ENCODE peak calls at places on chromosomes 3 and 15, in four cellular contexts. M is sigmoid colon, S is IMR-90, K is pancreas. C is an unnamed sample. For H3K9me3, the result is how much of the 10 kb centered on the place peaks cover.

GRCh38 chr3:54094926-54095325 is 27.4 kb upstream of the CACNA2D3 start:
- DNase-seq in M (no peak), S (no peak), K (no peak), C (no peak)

GRCh38 chr3:187737401-187738088 is 7.7 kb downstream of the BCL6 start:
- DNase-seq in M (peak), S (peak), K (peak), C (peak)

GRCh38 chr3:163175970-163176369 is 1679.4 kb downstream of the OTOL1 start:
- DNase-seq in M (no peak), S (no peak), K (no peak), C (no peak)

GRCh38 chr15:62360286-62360685 is 195.2 kb upstream of the C2CD4B start:
- DNase-seq in M (no peak), S (peak), K (no peak), C (no peak)

GRCh38 chr3:158602227-158602626 is 31.2 kb downstream of the MLF1 start:
- DNase-seq in M (no peak), S (no peak), K (no peak), C (no peak)

GRCh38 chr15:77506311-77507150 is 85.8 kb downstream of the HMG20A start:
- DNase-seq in M (peak), S (no peak), K (no peak), C (peak)

GRCh38 chr3:60017631-60018030 is 967.8 kb upstream of the CFAP20DC start:
- DNase-seq in M (no peak), S (no peak), K (no peak), C (peak)

GRCh38 chr15:74265046-74265639 is 29.0 kb downstream of the CCDC33 start:
- DNase-seq in M (no peak), S (peak), K (no peak), C (no peak)

GRCh38 chr15:85592148-85592547 is 202.6 kb downstream of the KLHL25 start:
- DNase-seq in M (no peak), S (peak), K (no peak), C (no peak)

GRCh38 chr3:39744746-39745145 is 64.7 kb upstream of the MYRIP start:
- DNase-seq in M (no peak), S (no peak), K (no peak), C (no peak)

GRCh38 chr3:100335137-100335833 is 728 bp downstream of the NIT2 start:
- DNase-seq in M (no peak), S (no peak), K (no peak), C (peak)

GRCh38 chr3:190076601-190077444 is 43.9 kb downstream of the P3H2 start:
- DNase-seq in M (no peak), S (peak), K (peak), C (no peak)

GRCh38 chr3:87336761-87337160 is 60.4 kb upstream of the POU1F1 start:
- DNase-seq in M (no peak), S (no peak), K (no peak), C (no peak)

GRCh38 chr15:50973605-50974004 is 65.1 kb downstream of the AP4E1 start:
- DNase-seq in M (no peak), S (no peak), K (no peak), C (no peak)

GRCh38 chr15:50971542-50971941 is 63.1 kb downstream of the AP4E1 start:
- DNase-seq in M (no peak), S (no peak), K (no peak), C (no peak)

GRCh38 chr15:50970524-50970923 is 62.0 kb downstream of the AP4E1 start:
- DNase-seq in M (no peak), S (no peak), K (no peak), C (no peak)

GRCh38 chr15:50968353-50968752 is 59.9 kb downstream of the AP4E1 start:
- DNase-seq in M (no peak), S (peak), K (no peak), C (no peak)

DNA sequence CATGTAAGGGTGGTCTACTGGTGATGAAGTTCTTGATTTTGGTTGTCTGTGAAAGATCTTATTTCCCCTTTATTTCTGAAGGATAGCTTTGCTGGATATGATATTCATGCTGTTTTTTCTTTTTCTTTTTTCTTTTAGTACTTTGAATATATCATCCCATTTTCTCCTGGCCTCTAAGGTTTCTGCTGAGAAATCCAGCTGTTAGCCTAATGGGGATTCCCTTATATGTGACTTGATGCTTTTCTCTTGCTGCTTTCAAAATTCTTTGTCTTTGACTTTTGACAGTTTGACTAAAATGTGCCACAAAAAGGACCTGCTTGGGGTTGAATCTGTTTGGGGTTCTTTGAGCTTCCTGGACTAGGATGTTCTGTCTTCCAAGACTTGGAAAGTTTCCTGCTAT is 62.6 kb downstream of the AP4E1 start:
- DNase-seq in M (no peak), S (no peak), K (no peak), C (no peak)
- H3K9me3 ChIP-seq in M (under half), S (under half), K (under half), C (under half)

GRCh38 chr3:152280539-152280938 is 11.8 kb downstream of the MBNL1 start:
- DNase-seq in M (no peak), S (no peak), K (no peak), C (no peak)
- H3K4me3 ChIP-seq in M (no peak), S (no peak), K (no peak), C (no peak)

GRCh38 chr15:25092661-25093060 is 137.9 kb downstream of the SNRPN start:
- DNase-seq in M (no peak), S (peak), K (no peak), C (no peak)
- H3K9me3 ChIP-seq in M (under half), S (under half), K (under half), C (half or more)

GRCh38 chr15:69074843-69075224 is 60.3 kb downstream of the NOX5 start:
- DNase-seq in M (peak), S (no peak), K (no peak), C (no peak)
- H3K4me3 ChIP-seq in M (no peak), S (no peak), K (peak), C (peak)

GRCh38 chr15:27868828-27869404 is 230.2 kb downstream of the OCA2 start:
- DNase-seq in M (no peak), S (no peak), K (no peak), C (no peak)
- H3K9me3 ChIP-seq in M (under half), S (under half), K (under half), C (under half)